ENCODE peak calls at places on chromosomes 12 and 14, in nine cellular contexts. I, H, E, V, L, A, M, Z and G are unnamed samples.

GRCh38 chr12:57227315-57228115 is 2.0 kb upstream of the SHMT2 start:
- DNase-seq in V (no peak), H (no peak), L (no peak), M (no peak), Z (no peak), I (no peak), A (peak; percentile 65), E (no peak), G (peak; percentile 45)

GRCh38 chr12:65699251-65699650 is 125.0 kb upstream of the HMGA2 start:
- DNase-seq in E (no peak), L (no peak), I (no peak), A (no peak), V (no peak), M (peak; percentile 38), H (no peak), Z (no peak), G (peak; percentile 49)

GRCh38 chr14:23518716-23519115 is 32.8 kb downstream of the ZFHX2 start:
- DNase-seq in I (peak; percentile 42), H (no peak), A (peak; percentile 66), V (no peak), L (no peak), E (no peak), Z (no peak), M (no peak), G (no peak)

GRCh38 chr12:82740129-82741000 is 53.7 kb downstream of the TMTC2 start:
- DNase-seq in E (no peak), H (peak; percentile 48), M (peak; percentile 89), V (peak; percentile 84), I (no peak), L (no peak), A (peak; percentile 23), Z (no peak), G (peak; percentile 79)

GRCh38 chr12:125203145-125203765 is 138.0 kb downstream of the AACS start:
- DNase-seq in M (no peak), H (peak; percentile 65), I (no peak), L (no peak), A (no peak), E (no peak), Z (no peak), V (no peak), G (no peak)

GRCh38 chr12:46101121-46101869 is 110.9 kb upstream of the SCAF11 start:
- DNase-seq in Z (no peak), E (no peak), V (no peak), A (no peak), H (peak; percentile 27), I (no peak), L (no peak), M (peak; percentile 12), G (no peak)

GRCh38 chr14:92503756-92504491 is 9.7 kb upstream of the RIN3 start:
- DNase-seq in L (no peak), I (peak; percentile 37), V (peak; percentile 88), E (peak; percentile 84), Z (no peak), M (peak; percentile 72), A (no peak), H (peak; percentile 96), G (peak; percentile 96)

GRCh38 chr12:127459687-127460086 is 807.3 kb upstream of the TMEM132C start:
- DNase-seq in I (no peak), V (no peak), L (no peak), M (no peak), A (no peak), E (no peak), H (no peak), Z (no peak), G (no peak)

GRCh38 chr12:43482311-43483085 is 69.5 kb downstream of the ADAMTS20 start:
- DNase-seq in I (no peak), Z (no peak), L (no peak), V (no peak), E (no peak), H (no peak), A (no peak), M (no peak), G (no peak)

GRCh38 chr12:104699489-104700194 is 242.9 kb downstream of the CHST11 start:
- DNase-seq in M (peak; percentile 29), H (no peak), I (no peak), V (no peak), Z (no peak), A (no peak), E (no peak), L (no peak), G (no peak)

GRCh38 chr12:116820077-116820656 is 61.1 kb downstream of the HRK start:
- DNase-seq in I (no peak), V (no peak), M (no peak), L (no peak), E (no peak), A (no peak), H (no peak), Z (peak; percentile 33), G (no peak)

GRCh38 chr14:103418508-103418818 is 33.2 kb downstream of the MARK3 start:
- DNase-seq in E (no peak), A (no peak), I (no peak), Z (no peak), V (no peak), M (peak; percentile 76), H (no peak), L (no peak), G (no peak)

GRCh38 chr12:87216436-87216835 is 812.8 kb downstream of the C12orf50 start:
- DNase-seq in I (no peak), A (no peak), V (no peak), H (no peak), M (peak; percentile 55), Z (no peak), L (no peak), E (no peak), G (no peak)

GRCh38 chr12:79710707-79711483 is 20.1 kb upstream of the PAWR start:
- DNase-seq in A (peak; percentile 44), E (no peak), M (no peak), L (peak; percentile 77), V (no peak), I (no peak), H (no peak), Z (peak; percentile 15), G (no peak)

GRCh38 chr12:3138896-3139590 is 61.9 kb downstream of the TSPAN9 start:
- DNase-seq in L (no peak), H (no peak), A (no peak), I (no peak), E (no peak), V (no peak), Z (no peak), M (no peak), G (no peak)
- H3K4me1 ChIP-seq in L (peaks cover 8% of the 10 kb centered on the region), H (peaks cover 7% of the 10 kb centered on the region), A (peaks cover 20% of the 10 kb centered on the region), I (peaks cover 15% of the 10 kb centered on the region), E (no peaks in the 10 kb centered on the region), V (no peaks in the 10 kb centered on the region), Z (peaks cover 28% of the 10 kb centered on the region), M (no peaks in the 10 kb centered on the region), G (no peaks in the 10 kb centered on the region)

DNA sequence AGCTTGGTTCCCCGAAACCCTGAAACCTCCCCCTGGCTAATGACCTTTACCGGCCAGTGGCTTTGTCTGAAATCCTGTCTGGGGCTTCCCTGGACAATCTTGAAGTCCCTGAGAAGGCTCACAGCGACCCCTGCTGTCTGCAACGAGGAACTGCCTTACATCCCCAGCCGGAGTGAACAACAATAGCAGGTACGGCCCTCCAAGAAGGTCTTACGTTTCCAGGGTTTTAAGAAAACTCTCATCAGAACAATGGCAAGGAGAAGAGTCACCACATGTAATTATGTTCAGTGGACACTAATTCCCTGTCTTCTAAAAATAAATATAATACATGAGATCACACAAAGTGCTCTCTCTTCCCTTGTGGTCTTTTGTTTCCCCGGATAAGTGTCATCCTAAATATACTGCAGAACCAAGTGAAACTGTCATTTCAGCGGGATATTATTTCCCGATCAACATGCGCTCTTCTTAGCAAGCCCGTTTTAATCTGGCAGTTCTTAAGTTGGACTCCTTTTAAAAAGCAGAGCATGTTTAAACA is 53.3 kb downstream of the RBM19 start:
- DNase-seq in L (no peak), M (peak; percentile 55), E (peak; percentile 49), A (peak; percentile 90), Z (peak; percentile 62), H (peak; percentile 79), I (peak; percentile 81), V (peak; percentile 52), G (peak; percentile 48)
- TF ChIP-seq CTCF in L (peak; percentile 81), M (peak; percentile 97), E (peak; percentile 85), A (peak; percentile 94), Z (peak; percentile 47), H (peak; percentile 94), I (peak; percentile 99), V (peak; percentile 96), G (peak; percentile 91)

GRCh38 chr12:120835657-120836056 is 68.5 kb downstream of the SPPL3 start:
- DNase-seq in E (no peak), L (no peak), V (no peak), Z (no peak), H (no peak), M (peak; percentile 56), A (no peak), I (peak; percentile 80), G (peak; percentile 53)
- H3K4me1 ChIP-seq in E (peaks cover 38% of the 10 kb centered on the region), L (peaks cover 14% of the 10 kb centered on the region), V (peaks cover 4% of the 10 kb centered on the region), Z (peaks cover 4% of the 10 kb centered on the region), H (peaks cover 9% of the 10 kb centered on the region), M (peaks cover 2% of the 10 kb centered on the region), A (peaks cover 12% of the 10 kb centered on the region), I (peaks cover 73% of the 10 kb centered on the region), G (peaks cover 14% of the 10 kb centered on the region)

GRCh38 chr12:98424726-98425401 is 90.5 kb upstream of the TMPO start:
- DNase-seq in V (peak; percentile 57), M (peak; percentile 87), L (no peak), H (peak; percentile 76), E (peak; percentile 50), A (peak; percentile 85), I (peak; percentile 80), Z (peak; percentile 65), G (peak; percentile 82)
- TF ChIP-seq CTCF in V (peak; percentile 81), M (peak; percentile 65), L (peak; percentile 66), H (peak; percentile 86), E (peak; percentile 78), A (peak; percentile 77), I (peak; percentile 72), Z (peak; percentile 68), G (peak; percentile 75)

GRCh38 chr12:52147983-52148540 is 43.8 kb downstream of the KRT80 start:
- DNase-seq in M (no peak), A (no peak), Z (no peak), H (no peak), E (no peak), L (peak; percentile 67), I (no peak), V (no peak), G (no peak)

GRCh38 chr12:52149182-52149641 is 42.6 kb downstream of the KRT80 start:
- DNase-seq in L (no peak), Z (no peak), H (no peak), M (no peak), A (no peak), I (no peak), E (no peak), V (no peak), G (no peak)

GRCh38 chr12:52149651-52150241 is 42.1 kb downstream of the KRT80 start:
- DNase-seq in I (no peak), E (no peak), Z (no peak), A (no peak), L (peak; percentile 63), V (no peak), H (no peak), M (no peak), G (peak; percentile 48)

GRCh38 chr12:52147367-52147972 is 44.3 kb downstream of the KRT80 start:
- DNase-seq in L (peak; percentile 96), I (no peak), M (peak; percentile 100), Z (peak; percentile 65), E (peak; percentile 96), A (no peak), H (peak; percentile 96), V (peak; percentile 99), G (peak; percentile 99)

GRCh38 chr12:52148541-52149181 is 43.2 kb downstream of the KRT80 start:
- DNase-seq in V (peak; percentile 91), H (peak; percentile 83), M (no peak), A (peak; percentile 56), I (no peak), Z (peak; percentile 43), E (no peak), L (peak; percentile 91), G (peak; percentile 94)
- H3K4me1 ChIP-seq in V (peaks cover 100% of the 10 kb centered on the region), H (peaks cover 98% of the 10 kb centered on the region), M (peaks cover 37% of the 10 kb centered on the region), A (peaks cover 4% of the 10 kb centered on the region), I (peaks cover 7% of the 10 kb centered on the region), Z (peaks cover 9% of the 10 kb centered on the region), E (peaks cover 11% of the 10 kb centered on the region), L (peaks cover 29% of the 10 kb centered on the region), G (peaks cover 67% of the 10 kb centered on the region)